ENCODE peak calls at places on chromosome 1, in five cellular contexts. One of them, this sample, is unnamed.
A peak's percentile ranks its signal among the peaks of the same experiment; 100 is the strongest.

GRCh38 chr1:230550428-230550827 is 91.9 kb upstream of the COG2 start:
- DNase-seq in heart left ventricle: no peak
- DNase-seq in cardiac fibroblast: peak; percentile 56
- DNase-seq in naive thymus-derived CD4-positive, alpha-beta T cell: no peak
- DNase-seq in left ventricle myocardium inferior: no peak
- DNase-seq in this sample: peak; percentile 47

GRCh38 chr1:63147783-63148182 is 174.6 kb upstream of the FOXD3 start:
- DNase-seq in heart left ventricle: no peak
- DNase-seq in naive thymus-derived CD4-positive, alpha-beta T cell: no peak
- DNase-seq in left ventricle myocardium inferior: no peak
- DNase-seq in cardiac fibroblast: no peak
- DNase-seq in this sample: no peak

GRCh38 chr1:174850726-174851125 is 149.0 kb upstream of the CACYBP start:
- DNase-seq in cardiac fibroblast: no peak
- DNase-seq in naive thymus-derived CD4-positive, alpha-beta T cell: no peak
- DNase-seq in left ventricle myocardium inferior: no peak
- DNase-seq in heart left ventricle: no peak
- DNase-seq in this sample: no peak

GRCh38 chr1:167121375-167122120 is 27.7 kb downstream of the STYXL2 start:
- DNase-seq in heart left ventricle: no peak
- DNase-seq in cardiac fibroblast: no peak
- DNase-seq in left ventricle myocardium inferior: no peak
- DNase-seq in naive thymus-derived CD4-positive, alpha-beta T cell: no peak
- DNase-seq in this sample: no peak

GRCh38 chr1:101290922-101291561 is 54.2 kb downstream of the S1PR1 start:
- DNase-seq in heart left ventricle: no peak
- DNase-seq in left ventricle myocardium inferior: no peak
- DNase-seq in naive thymus-derived CD4-positive, alpha-beta T cell: no peak
- DNase-seq in cardiac fibroblast: no peak
- DNase-seq in this sample: no peak

GRCh38 chr1:57066980-57067615 is 101.3 kb upstream of the C8B start:
- DNase-seq in left ventricle myocardium inferior: no peak
- DNase-seq in naive thymus-derived CD4-positive, alpha-beta T cell: no peak
- DNase-seq in cardiac fibroblast: no peak
- DNase-seq in heart left ventricle: no peak
- DNase-seq in this sample: no peak

GRCh38 chr1:156376146-156376545 is 7.1 kb downstream of the RHBG start:
- DNase-seq in left ventricle myocardium inferior: no peak
- DNase-seq in naive thymus-derived CD4-positive, alpha-beta T cell: no peak
- DNase-seq in cardiac fibroblast: peak; percentile 81
- DNase-seq in heart left ventricle: no peak
- DNase-seq in this sample: no peak

GRCh38 chr1:12015001-12015491 is 4.3 kb upstream of the MIIP start:
- DNase-seq in naive thymus-derived CD4-positive, alpha-beta T cell: no peak
- DNase-seq in heart left ventricle: no peak
- DNase-seq in left ventricle myocardium inferior: no peak
- DNase-seq in cardiac fibroblast: peak; percentile 51
- DNase-seq in this sample: no peak

GRCh38 chr1:93638981-93639380 is 42.7 kb downstream of the BCAR3 start:
- DNase-seq in heart left ventricle: no peak
- DNase-seq in naive thymus-derived CD4-positive, alpha-beta T cell: no peak
- DNase-seq in left ventricle myocardium inferior: no peak
- DNase-seq in cardiac fibroblast: no peak
- DNase-seq in this sample: no peak

GRCh38 chr1:203626910-203627246 is 246 bp downstream of the ATP2B4 start:
- DNase-seq in naive thymus-derived CD4-positive, alpha-beta T cell: peak; percentile 49
- DNase-seq in cardiac fibroblast: no peak
- DNase-seq in heart left ventricle: no peak
- DNase-seq in left ventricle myocardium inferior: no peak
- DNase-seq in this sample: no peak
- H3K4me3 ChIP-seq in naive thymus-derived CD4-positive, alpha-beta T cell: peak overlapping the region; percentile 71
- H3K4me3 ChIP-seq in cardiac fibroblast: peak overlapping the region; percentile 83
- H3K4me3 ChIP-seq in heart left ventricle: peak overlapping the region; percentile 51
- H3K4me3 ChIP-seq in left ventricle myocardium inferior: peak overlapping the region; percentile 81
- H3K4me3 ChIP-seq in this sample: peak overlapping the region; percentile 90

GRCh38 chr1:51728611-51729155 is 111.8 kb downstream of the OSBPL9 start:
- DNase-seq in left ventricle myocardium inferior: no peak
- DNase-seq in heart left ventricle: no peak
- DNase-seq in cardiac fibroblast: no peak
- DNase-seq in naive thymus-derived CD4-positive, alpha-beta T cell: no peak
- DNase-seq in this sample: no peak
- H3K4me3 ChIP-seq in left ventricle myocardium inferior: peak overlapping the region; percentile 82
- H3K4me3 ChIP-seq in heart left ventricle: peak overlapping the region; percentile 59
- H3K4me3 ChIP-seq in cardiac fibroblast: peak overlapping the region; percentile 68
- H3K4me3 ChIP-seq in naive thymus-derived CD4-positive, alpha-beta T cell: peak overlapping the region; percentile 87
- H3K4me3 ChIP-seq in this sample: peak overlapping the region; percentile 81

GRCh38 chr1:9716404-9717192 is 65.1 kb downstream of the PIK3CD start:
- DNase-seq in cardiac fibroblast: no peak
- DNase-seq in heart left ventricle: no peak
- DNase-seq in naive thymus-derived CD4-positive, alpha-beta T cell: no peak
- DNase-seq in left ventricle myocardium inferior: no peak
- DNase-seq in this sample: no peak
- H3K4me3 ChIP-seq in cardiac fibroblast: no peak overlapping the region
- H3K4me3 ChIP-seq in heart left ventricle: no peak overlapping the region
- H3K4me3 ChIP-seq in naive thymus-derived CD4-positive, alpha-beta T cell: peak overlapping the region; percentile 76
- H3K4me3 ChIP-seq in left ventricle myocardium inferior: peak overlapping the region; percentile 35
- H3K4me3 ChIP-seq in this sample: peak overlapping the region; percentile 65

GRCh38 chr1:161884475-161884874 is 118.4 kb downstream of the ATF6 start:
- DNase-seq in naive thymus-derived CD4-positive, alpha-beta T cell: no peak
- DNase-seq in cardiac fibroblast: peak; percentile 50
- DNase-seq in left ventricle myocardium inferior: no peak
- DNase-seq in heart left ventricle: no peak
- DNase-seq in this sample: no peak

GRCh38 chr1:161886589-161886988 is 120.5 kb downstream of the ATF6 start:
- DNase-seq in cardiac fibroblast: no peak
- DNase-seq in naive thymus-derived CD4-positive, alpha-beta T cell: no peak
- DNase-seq in heart left ventricle: no peak
- DNase-seq in left ventricle myocardium inferior: no peak
- DNase-seq in this sample: no peak

GRCh38 chr1:161885759-161886158 is 119.6 kb downstream of the ATF6 start:
- DNase-seq in cardiac fibroblast: no peak
- DNase-seq in naive thymus-derived CD4-positive, alpha-beta T cell: no peak
- DNase-seq in heart left ventricle: no peak
- DNase-seq in left ventricle myocardium inferior: no peak
- DNase-seq in this sample: no peak

GRCh38 chr1:161887724-161888287 is 121.7 kb downstream of the ATF6 start:
- DNase-seq in heart left ventricle: no peak
- DNase-seq in cardiac fibroblast: peak; percentile 45
- DNase-seq in left ventricle myocardium inferior: no peak
- DNase-seq in naive thymus-derived CD4-positive, alpha-beta T cell: no peak
- DNase-seq in this sample: no peak

DNA sequence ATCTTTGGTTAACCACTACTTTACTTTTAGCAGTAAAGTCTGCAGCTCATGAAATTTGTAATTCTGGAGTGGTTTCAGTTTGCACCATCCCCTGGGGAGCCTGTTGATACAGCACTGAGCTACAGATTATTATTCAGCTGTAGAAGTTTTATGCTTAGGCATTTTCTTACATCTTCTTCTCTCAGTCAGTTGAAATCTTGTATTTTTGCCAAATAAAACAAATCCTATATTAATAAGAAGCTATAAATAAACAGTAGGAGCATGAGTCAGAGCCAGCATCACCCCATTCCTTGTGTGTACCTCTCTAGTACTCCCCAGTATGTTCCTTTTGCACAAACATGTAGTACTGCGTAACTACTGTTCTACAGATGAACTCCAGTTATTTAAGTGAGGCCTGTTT is 118.9 kb downstream of the ATF6 start:
- DNase-seq in naive thymus-derived CD4-positive, alpha-beta T cell: no peak
- DNase-seq in left ventricle myocardium inferior: no peak
- DNase-seq in cardiac fibroblast: peak; percentile 94
- DNase-seq in heart left ventricle: peak; percentile 28
- DNase-seq in this sample: no peak
- H3K4me3 ChIP-seq in naive thymus-derived CD4-positive, alpha-beta T cell: no peak overlapping the region
- H3K4me3 ChIP-seq in left ventricle myocardium inferior: no peak overlapping the region
- H3K4me3 ChIP-seq in cardiac fibroblast: peak overlapping the region; percentile 16
- H3K4me3 ChIP-seq in heart left ventricle: no peak overlapping the region
- H3K4me3 ChIP-seq in this sample: no peak overlapping the region

DNA sequence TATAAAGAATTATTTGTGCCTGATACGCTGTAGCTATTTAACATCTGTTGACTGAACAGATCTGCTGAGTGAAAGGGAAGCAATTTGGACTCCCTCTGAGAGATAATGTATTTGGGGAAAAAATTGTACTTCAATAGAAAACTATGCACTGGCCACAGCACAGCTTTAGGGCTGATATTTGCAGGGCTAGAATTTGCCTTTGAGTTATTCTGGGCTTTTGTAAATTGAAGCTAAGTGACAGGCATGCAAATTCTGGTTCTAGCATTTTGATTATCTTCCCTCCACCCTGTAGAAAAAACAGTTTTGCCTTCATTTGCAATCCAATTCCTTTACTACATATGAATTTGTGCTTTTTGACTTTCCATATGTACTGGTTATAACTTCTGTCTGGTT is 7.9 kb downstream of the KYAT3 start:
- DNase-seq in naive thymus-derived CD4-positive, alpha-beta T cell: no peak
- DNase-seq in cardiac fibroblast: peak; percentile 22
- DNase-seq in left ventricle myocardium inferior: no peak
- DNase-seq in heart left ventricle: no peak
- DNase-seq in this sample: no peak
- H3K4me3 ChIP-seq in naive thymus-derived CD4-positive, alpha-beta T cell: no peak overlapping the region
- H3K4me3 ChIP-seq in cardiac fibroblast: no peak overlapping the region
- H3K4me3 ChIP-seq in left ventricle myocardium inferior: peak overlapping the region; percentile 49
- H3K4me3 ChIP-seq in heart left ventricle: no peak overlapping the region
- H3K4me3 ChIP-seq in this sample: no peak overlapping the region